ENCODE peak calls at places on chromosome 12, in eight cellular contexts. One of them, this sample, is unnamed.

GRCh38 chr12:26791328-26791791 is 41.6 kb downstream of the ITPR2 start:
- DNase-seq in NCI-H1092 treated with DMSO at 0.1 percent for 48 hours: no peak
- DNase-seq in NCI-H1105: no peak
- DNase-seq in hepatic stellate cell: no peak
- DNase-seq in left ventricle myocardium inferior: no peak
- DNase-seq in HFFc6: peak; percentile 22
- DNase-seq in cardiac fibroblast: peak; percentile 47
- DNase-seq in KBM-7: peak; percentile 60
- DNase-seq in this sample: no peak

GRCh38 chr12:83904175-83904574 is 1008.4 kb downstream of the SLC6A15 start:
- DNase-seq in NCI-H1092 treated with DMSO at 0.1 percent for 48 hours: no peak
- DNase-seq in NCI-H1105: no peak
- DNase-seq in hepatic stellate cell: no peak
- DNase-seq in left ventricle myocardium inferior: no peak
- DNase-seq in HFFc6: no peak
- DNase-seq in cardiac fibroblast: no peak
- DNase-seq in KBM-7: no peak
- DNase-seq in this sample: no peak

GRCh38 chr12:32486158-32486557 is 86.8 kb downstream of the FGD4 start:
- DNase-seq in NCI-H1092 treated with DMSO at 0.1 percent for 48 hours: no peak
- DNase-seq in NCI-H1105: no peak
- DNase-seq in hepatic stellate cell: no peak
- DNase-seq in left ventricle myocardium inferior: no peak
- DNase-seq in HFFc6: no peak
- DNase-seq in cardiac fibroblast: no peak
- DNase-seq in KBM-7: no peak
- DNase-seq in this sample: no peak

GRCh38 chr12:6236641-6236940 is 36.4 kb downstream of the CD9 start:
- DNase-seq in NCI-H1092 treated with DMSO at 0.1 percent for 48 hours: no peak
- DNase-seq in NCI-H1105: no peak
- DNase-seq in hepatic stellate cell: no peak
- DNase-seq in left ventricle myocardium inferior: no peak
- DNase-seq in HFFc6: no peak
- DNase-seq in cardiac fibroblast: no peak
- DNase-seq in KBM-7: no peak
- DNase-seq in this sample: no peak

GRCh38 chr12:118493962-118494361 is 117.6 kb downstream of the SUDS3 start:
- DNase-seq in NCI-H1092 treated with DMSO at 0.1 percent for 48 hours: no peak
- DNase-seq in NCI-H1105: no peak
- DNase-seq in hepatic stellate cell: no peak
- DNase-seq in left ventricle myocardium inferior: no peak
- DNase-seq in HFFc6: no peak
- DNase-seq in cardiac fibroblast: no peak
- DNase-seq in KBM-7: no peak
- DNase-seq in this sample: no peak

GRCh38 chr12:65420941-65421340 is 142.5 kb downstream of the MSRB3 start:
- DNase-seq in NCI-H1092 treated with DMSO at 0.1 percent for 48 hours: no peak
- DNase-seq in NCI-H1105: no peak
- DNase-seq in hepatic stellate cell: no peak
- DNase-seq in left ventricle myocardium inferior: no peak
- DNase-seq in HFFc6: no peak
- DNase-seq in cardiac fibroblast: no peak
- DNase-seq in KBM-7: no peak
- DNase-seq in this sample: no peak

GRCh38 chr12:60577607-60578006 is 981.8 kb downstream of the SLC16A7 start:
- DNase-seq in NCI-H1092 treated with DMSO at 0.1 percent for 48 hours: no peak
- DNase-seq in NCI-H1105: no peak
- DNase-seq in hepatic stellate cell: no peak
- DNase-seq in left ventricle myocardium inferior: no peak
- DNase-seq in HFFc6: no peak
- DNase-seq in cardiac fibroblast: no peak
- DNase-seq in KBM-7: no peak
- DNase-seq in this sample: no peak

GRCh38 chr12:25970082-25970481 is 11.6 kb downstream of the RASSF8 start:
- DNase-seq in NCI-H1092 treated with DMSO at 0.1 percent for 48 hours: no peak
- DNase-seq in NCI-H1105: no peak
- DNase-seq in hepatic stellate cell: no peak
- DNase-seq in left ventricle myocardium inferior: no peak
- DNase-seq in HFFc6: no peak
- DNase-seq in cardiac fibroblast: no peak
- DNase-seq in KBM-7: no peak
- DNase-seq in this sample: no peak

GRCh38 chr12:27970391-27970980 is 2.0 kb downstream of the PTHLH start:
- DNase-seq in NCI-H1092 treated with DMSO at 0.1 percent for 48 hours: no peak
- DNase-seq in NCI-H1105: no peak
- DNase-seq in hepatic stellate cell: peak; percentile 50
- DNase-seq in left ventricle myocardium inferior: no peak
- DNase-seq in HFFc6: no peak
- DNase-seq in cardiac fibroblast: peak; percentile 60
- DNase-seq in KBM-7: peak; percentile 21
- DNase-seq in this sample: no peak

GRCh38 chr12:86774841-86775386 is 518.7 kb upstream of the MGAT4C start:
- DNase-seq in NCI-H1092 treated with DMSO at 0.1 percent for 48 hours: no peak
- DNase-seq in NCI-H1105: no peak
- DNase-seq in hepatic stellate cell: no peak
- DNase-seq in left ventricle myocardium inferior: no peak
- DNase-seq in HFFc6: no peak
- DNase-seq in cardiac fibroblast: peak; percentile 45
- DNase-seq in KBM-7: no peak
- DNase-seq in this sample: no peak

GRCh38 chr12:30691122-30691879 is 4.4 kb downstream of the IPO8 start:
- DNase-seq in NCI-H1092 treated with DMSO at 0.1 percent for 48 hours: no peak
- DNase-seq in NCI-H1105: no peak
- DNase-seq in hepatic stellate cell: peak; percentile 73
- DNase-seq in left ventricle myocardium inferior: no peak
- DNase-seq in HFFc6: peak; percentile 73
- DNase-seq in cardiac fibroblast: peak; percentile 71
- DNase-seq in KBM-7: no peak
- DNase-seq in this sample: peak; percentile 88